ENCODE peak calls at places on chromosome 14, in ten cellular contexts. X is heart left ventricle, B is sigmoid colon, O is endothelial cell of umbilical vein, Y is stomach, H is uterus, V is IMR-90, Z is ovary, M is breast epithelium, G is OCI-LY7. P is an unnamed sample. For H3K9me3, the result is how much of the 10 kb centered on the place peaks cover.

GRCh38 chr14:37480446-37481290 is 114.4 kb downstream of the FOXA1 start:
- DNase-seq in X (no peak), B (no peak), O (no peak), Y (no peak), H (no peak), V (no peak), Z (no peak), M (no peak), G (no peak), P (no peak)

GRCh38 chr14:105091335-105092123 is 26.3 kb upstream of the GPR132 start:
- DNase-seq in X (peak), B (peak), O (no peak), Y (peak), H (peak), V (no peak), Z (peak), M (peak), G (no peak), P (no peak)

GRCh38 chr14:70827366-70828151 is 18.2 kb upstream of the MAP3K9 start:
- DNase-seq in X (no peak), B (no peak), O (no peak), Y (no peak), H (no peak), V (no peak), Z (no peak), M (no peak), G (no peak), P (no peak)

GRCh38 chr14:49424436-49425331 is 161.5 kb downstream of the RPS29 start:
- DNase-seq in X (no peak), B (no peak), O (no peak), Y (no peak), H (no peak), V (no peak), Z (no peak), M (no peak), G (no peak), P (no peak)

GRCh38 chr14:36498938-36499337 is 21.1 kb downstream of the NKX2-1 start:
- DNase-seq in X (no peak), B (no peak), O (no peak), Y (no peak), H (no peak), V (no peak), Z (no peak), M (no peak), G (no peak), P (no peak)

GRCh38 chr14:99513183-99513694 is 32.0 kb downstream of the CCNK start:
- DNase-seq in X (peak), B (peak), O (no peak), Y (no peak), H (no peak), V (no peak), Z (peak), M (no peak), G (no peak), P (no peak)

GRCh38 chr14:90402009-90402408 is 5.2 kb downstream of the CALM1 start:
- DNase-seq in X (no peak), B (no peak), O (no peak), Y (no peak), H (no peak), V (no peak), Z (no peak), M (no peak), G (no peak), P (no peak)

GRCh38 chr14:74475678-74476077 is 17.4 kb downstream of the NPC2 start:
- DNase-seq in X (no peak), B (no peak), O (no peak), Y (no peak), H (no peak), V (peak), Z (no peak), M (no peak), G (no peak), P (peak)

GRCh38 chr14:74275265-74275841 is 27.4 kb downstream of the ABCD4 start:
- DNase-seq in X (no peak), B (no peak), O (no peak), Y (no peak), H (no peak), V (peak), Z (no peak), M (peak), G (no peak), P (peak)

GRCh38 chr14:35534130-35534883 is at the start of gene INSM2:
- DNase-seq in X (no peak), B (no peak), O (no peak), Y (no peak), H (no peak), V (peak), Z (no peak), M (no peak), G (peak), P (no peak)

GRCh38 chr14:93946104-93946503 is 19.0 kb downstream of the FAM181A start:
- DNase-seq in X (no peak), B (no peak), O (no peak), Y (no peak), H (no peak), V (peak), Z (no peak), M (no peak), G (no peak), P (peak)

GRCh38 chr14:102898298-102898697 is 24.2 kb upstream of the AMN start:
- DNase-seq in X (no peak), B (no peak), O (no peak), Y (no peak), H (no peak), V (no peak), Z (no peak), M (no peak), G (no peak), P (no peak)

GRCh38 chr14:103943673-103944072 is 1.3 kb upstream of the RD3L start:
- DNase-seq in X (no peak), B (no peak), O (no peak), Y (no peak), H (no peak), V (peak), Z (no peak), M (no peak), G (no peak), P (no peak)

GRCh38 chr14:62632771-62633170 is 412.5 kb downstream of the KCNH5 start:
- DNase-seq in X (no peak), B (no peak), O (no peak), Y (no peak), H (no peak), V (no peak), Z (no peak), M (no peak), G (no peak), P (no peak)

GRCh38 chr14:104913413-104913812 is 11.3 kb upstream of the PLD4 start:
- DNase-seq in X (no peak), B (no peak), O (no peak), Y (no peak), H (no peak), V (no peak), Z (no peak), M (no peak), G (no peak), P (no peak)

GRCh38 chr14:92880351-92880750 is 42.6 kb upstream of the CHGA start:
- DNase-seq in X (no peak), B (no peak), O (no peak), Y (no peak), H (no peak), V (no peak), Z (no peak), M (no peak), G (no peak), P (no peak)

GRCh38 chr14:74977901-74978385 is 22.5 kb upstream of the PGF start:
- DNase-seq in X (no peak), B (no peak), O (no peak), Y (no peak), H (no peak), V (no peak), Z (no peak), M (no peak), G (no peak), P (no peak)

GRCh38 chr14:55843718-55844403 is 263.9 kb downstream of the KTN1 start:
- DNase-seq in X (no peak), B (no peak), O (peak), Y (no peak), H (no peak), V (peak), Z (no peak), M (no peak), G (no peak), P (no peak)

GRCh38 chr14:61403411-61403810 is 82.0 kb downstream of the PRKCH start:
- DNase-seq in X (no peak), B (no peak), O (peak), Y (no peak), H (no peak), V (no peak), Z (no peak), M (no peak), G (no peak), P (no peak)

GRCh38 chr14:50475460-50475859 is 56.9 kb downstream of the MAP4K5 start:
- DNase-seq in X (no peak), B (no peak), O (no peak), Y (no peak), H (no peak), V (peak), Z (no peak), M (no peak), G (no peak), P (peak)

GRCh38 chr14:75119056-75119455 is 7.8 kb downstream of the NEK9 start:
- DNase-seq in X (no peak), B (no peak), O (no peak), Y (no peak), H (no peak), V (peak), Z (no peak), M (no peak), G (no peak), P (no peak)

GRCh38 chr14:49051328-49052060 is 534.7 kb downstream of the RPS29 start:
- DNase-seq in X (no peak), B (no peak), O (no peak), Y (no peak), H (no peak), V (peak), Z (no peak), M (no peak), G (no peak), P (peak)

GRCh38 chr14:103136388-103137271 is 13.4 kb downstream of the TNFAIP2 start:
- DNase-seq in X (no peak), B (peak), O (no peak), Y (no peak), H (peak), V (peak), Z (no peak), M (no peak), G (no peak), P (peak)

GRCh38 chr14:35531960-35532747 is 1.8 kb upstream of the INSM2 start:
- DNase-seq in X (no peak), B (no peak), O (no peak), Y (no peak), H (no peak), V (no peak), Z (no peak), M (no peak), G (no peak), P (no peak)

GRCh38 chr14:95519699-95520098 is 3.2 kb upstream of the SYNE3 start:
- DNase-seq in X (peak), B (peak), O (peak), Y (peak), H (peak), V (peak), Z (peak), M (no peak), G (peak), P (peak)

GRCh38 chr14:95307402-95308041 is 12.2 kb downstream of the CLMN start:
- DNase-seq in X (peak), B (no peak), O (no peak), Y (peak), H (no peak), V (no peak), Z (no peak), M (peak), G (no peak), P (no peak)

GRCh38 chr14:74840603-74841030 is 35.3 kb downstream of the PROX2 start:
- DNase-seq in X (no peak), B (no peak), O (no peak), Y (no peak), H (no peak), V (no peak), Z (no peak), M (no peak), G (no peak), P (no peak)

GRCh38 chr14:26594756-26595545 is 2.9 kb downstream of the NOVA1 start:
- DNase-seq in X (no peak), B (no peak), O (no peak), Y (no peak), H (no peak), V (no peak), Z (no peak), M (no peak), G (no peak), P (no peak)

GRCh38 chr14:55245657-55246268 is 25.5 kb upstream of the FBXO34 start:
- DNase-seq in X (no peak), B (no peak), O (peak), Y (no peak), H (no peak), V (peak), Z (no peak), M (no peak), G (peak), P (no peak)

GRCh38 chr14:69613312-69614073 is 2.1 kb downstream of the SUSD6 start:
- DNase-seq in X (no peak), B (no peak), O (no peak), Y (no peak), H (no peak), V (no peak), Z (no peak), M (no peak), G (no peak), P (no peak)

GRCh38 chr14:77965919-77966435 is 166.1 kb downstream of the ADCK1 start:
- DNase-seq in X (no peak), B (no peak), O (peak), Y (peak), H (no peak), V (peak), Z (no peak), M (no peak), G (no peak), P (peak)

DNA sequence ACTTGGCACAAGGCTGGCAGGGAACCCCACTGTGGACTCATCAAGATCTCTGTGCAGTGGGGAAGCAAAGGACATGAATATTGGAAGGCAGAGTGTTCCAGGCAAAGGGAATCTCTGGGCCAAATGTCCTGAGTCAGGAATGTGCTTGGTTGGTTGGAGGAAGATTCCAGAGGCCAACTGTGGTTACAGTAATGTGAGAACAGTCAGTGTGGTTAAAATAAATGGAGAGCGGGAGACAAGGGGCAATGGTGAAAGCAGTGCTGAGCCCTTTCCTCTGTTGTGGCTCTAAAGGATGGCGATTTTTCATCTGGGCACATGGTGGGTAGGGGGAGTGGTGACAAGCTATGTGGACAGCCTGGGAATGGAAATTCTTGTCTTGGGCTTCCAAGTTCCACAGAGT is 948.1 kb downstream of the BCL11B start:
- DNase-seq in X (no peak), B (no peak), O (no peak), Y (no peak), H (no peak), V (no peak), Z (no peak), M (no peak), G (no peak), P (peak)
- H3K9me3 ChIP-seq in X (under half), B (under half), O (under half), Y (under half), H (under half), V (under half), Z (under half), M (under half), G (under half), P (under half)

GRCh38 chr14:28952161-28952560 is 185.6 kb downstream of the FOXG1 start:
- DNase-seq in X (no peak), B (no peak), O (no peak), Y (no peak), H (no peak), V (no peak), Z (no peak), M (no peak), G (no peak), P (no peak)

GRCh38 chr14:28954025-28954424 is 187.4 kb downstream of the FOXG1 start:
- DNase-seq in X (no peak), B (no peak), O (no peak), Y (no peak), H (no peak), V (no peak), Z (no peak), M (no peak), G (no peak), P (no peak)

GRCh38 chr14:28952707-28953106 is 186.1 kb downstream of the FOXG1 start:
- DNase-seq in X (no peak), B (no peak), O (no peak), Y (no peak), H (no peak), V (no peak), Z (no peak), M (no peak), G (no peak), P (no peak)

GRCh38 chr14:28946267-28946666 is 179.7 kb downstream of the FOXG1 start:
- DNase-seq in X (no peak), B (no peak), O (no peak), Y (no peak), H (no peak), V (no peak), Z (no peak), M (no peak), G (no peak), P (no peak)

GRCh38 chr14:28949503-28949902 is 182.9 kb downstream of the FOXG1 start:
- DNase-seq in X (no peak), B (no peak), O (no peak), Y (no peak), H (no peak), V (no peak), Z (no peak), M (no peak), G (no peak), P (no peak)
- H3K27ac ChIP-seq in X (no peak), B (no peak), O (no peak), Y (no peak), H (no peak), V (no peak), Z (no peak), M (no peak), G (no peak), P (no peak)

DNA sequence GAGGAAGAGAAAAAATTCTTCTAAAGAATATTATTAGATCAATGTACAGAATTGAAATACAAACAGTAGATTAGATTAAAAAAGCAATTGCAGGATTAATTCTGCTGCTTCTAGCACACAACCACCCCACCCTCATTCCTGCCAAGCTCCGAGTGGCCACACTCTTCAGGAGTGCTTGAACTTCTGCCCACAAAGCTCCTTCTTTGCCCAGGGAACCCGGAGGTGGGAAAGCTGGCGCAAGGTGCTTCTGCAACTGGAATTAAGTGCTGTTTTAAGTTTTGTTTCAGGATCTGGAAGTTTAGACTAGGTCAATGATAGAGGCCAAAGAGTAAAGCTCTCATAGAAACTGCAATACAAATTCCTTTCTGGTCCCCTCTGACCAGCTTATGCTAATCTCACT is 94.1 kb upstream of the BMP4 start:
- DNase-seq in X (no peak), B (no peak), O (no peak), Y (peak), H (no peak), V (no peak), Z (no peak), M (no peak), G (no peak), P (no peak)
- H3K9me3 ChIP-seq in X (under half), B (under half), O (under half), Y (under half), H (under half), V (under half), Z (under half), M (under half), G (under half), P (under half)

DNA sequence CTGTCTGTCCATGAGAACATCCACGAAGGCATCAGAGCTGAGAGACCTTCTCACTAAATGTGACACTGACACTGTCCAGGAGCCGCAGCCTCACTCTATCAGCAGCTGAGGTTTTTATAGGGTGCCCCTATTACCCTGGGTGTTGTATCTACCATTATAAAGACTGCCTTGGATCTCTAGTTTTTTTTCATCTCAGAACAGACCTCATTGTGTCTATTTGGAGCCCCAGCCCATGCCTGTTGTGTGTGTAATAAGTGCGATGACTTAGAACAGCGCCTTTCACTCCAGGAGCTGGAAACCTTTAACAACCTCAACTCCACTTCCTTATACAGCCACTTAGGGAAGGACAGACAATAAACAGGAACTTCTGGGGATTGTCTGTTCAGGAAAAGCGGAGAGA is 420.4 kb downstream of the RAD51B start:
- DNase-seq in X (no peak), B (peak), O (peak), Y (no peak), H (peak), V (no peak), Z (no peak), M (no peak), G (no peak), P (no peak)
- H3K27ac ChIP-seq in X (peak), B (peak), O (no peak), Y (peak), H (peak), V (no peak), Z (peak), M (peak), G (no peak), P (no peak)

DNA sequence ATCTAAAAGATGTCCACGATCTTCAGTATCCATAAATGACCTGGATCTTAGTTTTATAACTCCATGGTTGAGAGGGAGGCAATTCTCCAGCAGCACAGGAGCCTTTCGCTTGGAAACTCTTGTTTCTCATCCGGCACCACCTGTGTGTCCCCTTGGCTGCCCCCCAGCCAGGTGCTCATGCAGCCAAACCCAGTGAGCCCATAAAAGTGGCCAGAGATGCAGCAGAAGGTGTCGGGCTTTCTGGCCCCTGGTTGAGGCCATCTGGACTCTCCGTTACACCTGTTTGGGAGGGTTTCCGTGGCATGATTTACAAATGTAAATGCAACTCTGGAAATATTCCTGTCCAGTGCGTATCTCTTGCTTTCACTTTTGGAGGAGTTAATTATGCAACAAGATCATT is 291.1 kb downstream of the DIO2 start:
- DNase-seq in X (no peak), B (no peak), O (no peak), Y (no peak), H (no peak), V (no peak), Z (no peak), M (no peak), G (no peak), P (no peak)
- H3K9me3 ChIP-seq in X (under half), B (under half), O (under half), Y (under half), H (under half), V (under half), Z (under half), M (under half), G (under half), P (under half)

DNA sequence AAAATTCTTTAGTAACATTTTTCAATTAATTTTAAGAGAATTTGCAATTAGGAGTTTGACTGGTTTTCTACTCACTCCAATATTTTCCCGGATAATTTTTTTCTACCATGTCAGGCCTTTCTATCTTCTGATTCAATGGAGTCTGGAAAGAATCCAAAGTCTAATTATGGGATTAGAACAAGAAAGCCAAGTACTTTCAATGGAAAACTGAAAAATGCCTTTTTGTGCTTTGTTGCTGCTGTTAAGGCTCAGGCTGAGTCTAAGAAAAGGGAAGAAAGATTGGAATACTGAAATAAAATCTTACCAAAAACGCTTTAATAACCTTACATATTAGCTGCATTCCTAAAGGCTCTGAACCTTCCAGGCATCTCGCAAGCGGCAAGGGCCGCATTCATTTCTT is 24.4 kb upstream of the DHRS4 start:
- DNase-seq in X (no peak), B (no peak), O (no peak), Y (no peak), H (no peak), V (no peak), Z (no peak), M (no peak), G (no peak), P (no peak)
- H3K27ac ChIP-seq in X (no peak), B (no peak), O (no peak), Y (no peak), H (no peak), V (no peak), Z (no peak), M (no peak), G (no peak), P (no peak)

DNA sequence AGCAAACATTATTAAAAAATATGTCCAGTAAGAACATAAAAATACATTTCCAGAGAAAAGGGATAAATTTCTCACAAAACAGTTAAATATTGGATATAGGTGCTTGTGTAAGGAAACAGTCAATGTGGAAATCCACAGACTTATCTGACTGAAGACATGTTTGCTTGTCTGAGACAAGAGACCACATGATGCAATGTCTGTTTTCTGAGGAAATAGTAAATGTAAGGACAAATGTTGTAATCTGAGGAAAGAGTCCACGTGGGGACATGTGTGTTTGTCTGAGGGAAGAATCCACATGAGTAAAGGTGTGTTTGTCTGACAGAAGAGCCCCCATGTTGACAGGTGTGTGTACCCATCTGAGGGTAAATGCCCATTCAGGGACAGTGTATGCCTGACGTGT is 1093.2 kb downstream of the TMEM121 start:
- DNase-seq in X (no peak), B (no peak), O (no peak), Y (no peak), H (no peak), V (no peak), Z (no peak), M (no peak), G (no peak), P (no peak)
- H3K9me3 ChIP-seq in X (under half), B (under half), O (under half), Y (under half), H (under half), V (under half), Z (under half), M (under half), G (under half), P (under half)